ENCODE peak calls at places on chromosomes 12 and 14, in four cellular contexts. N is tibial nerve; D is CD8-positive, alpha-beta T cell; L is left lung. Y is an unnamed sample.
A peak's percentile ranks its signal among the peaks of the same experiment; 100 is the strongest.

GRCh38 chr14:105019861-105020814 is 745 bp downstream of the CDCA4 start:
- DNase-seq in N (no peak), D (peak; percentile 61), L (peak; percentile 53), Y (peak; percentile 57)

GRCh38 chr12:124964251-124964650 is 24.7 kb downstream of the DHX37 start:
- DNase-seq in N (no peak), D (no peak), L (no peak), Y (no peak)

GRCh38 chr14:45135181-45135580 is 549 bp upstream of the FANCM start:
- DNase-seq in N (no peak), D (no peak), L (no peak), Y (no peak)

GRCh38 chr14:51328089-51328941 is 88.3 kb downstream of the TMX1 start:
- DNase-seq in N (no peak), D (no peak), L (no peak), Y (peak; percentile 52)

GRCh38 chr14:99235578-99235977 is 36.4 kb downstream of the BCL11B start:
- DNase-seq in N (no peak), D (no peak), L (no peak), Y (no peak)

GRCh38 chr14:41925409-41925808 is 318.7 kb downstream of the LRFN5 start:
- DNase-seq in N (no peak), D (no peak), L (no peak), Y (no peak)

GRCh38 chr12:131454418-131455217 is 256.3 kb upstream of the SFSWAP start:
- DNase-seq in N (no peak), D (no peak), L (no peak), Y (no peak)

GRCh38 chr12:3145036-3145435 is 67.9 kb downstream of the TSPAN9 start:
- DNase-seq in N (no peak), D (no peak), L (no peak), Y (peak; percentile 42)

GRCh38 chr14:102824832-102825231 is 47.6 kb downstream of the TRAF3 start:
- DNase-seq in N (no peak), D (no peak), L (no peak), Y (peak; percentile 79)

DNA sequence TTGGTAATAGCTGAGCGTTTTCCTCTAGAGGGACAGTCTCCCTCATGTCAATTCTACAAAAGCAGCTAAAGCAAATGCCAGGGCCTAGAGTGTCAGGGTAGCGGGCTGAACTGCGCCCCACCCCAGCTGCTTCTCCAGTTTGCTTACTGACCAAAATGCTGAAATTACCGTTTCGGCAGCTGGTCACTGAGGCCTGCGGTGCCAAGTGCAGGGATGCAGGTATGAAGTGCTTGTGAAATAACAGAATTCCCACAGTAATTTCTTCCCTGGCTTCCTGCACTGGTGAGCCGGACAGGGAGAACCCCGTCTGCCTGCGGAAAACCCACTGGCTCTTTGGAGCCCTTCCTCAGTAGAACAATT is 19.1 kb downstream of the PSMC1 start:
- DNase-seq in N (no peak), D (no peak), L (no peak), Y (no peak)
- H3K27ac ChIP-seq in N (no peak overlapping the region), D (no peak overlapping the region), L (peak overlapping the region; percentile 51), Y (no peak overlapping the region)

GRCh38 chr12:104630230-104630670 is 173.5 kb downstream of the CHST11 start:
- DNase-seq in N (no peak), D (no peak), L (no peak), Y (no peak)

GRCh38 chr12:104626069-104626690 is 169.4 kb downstream of the CHST11 start:
- DNase-seq in N (no peak), D (no peak), L (no peak), Y (no peak)

GRCh38 chr12:104628338-104629135 is 171.8 kb downstream of the CHST11 start:
- DNase-seq in N (no peak), D (no peak), L (no peak), Y (peak; percentile 58)

GRCh38 chr12:104627975-104628322 is 171.2 kb downstream of the CHST11 start:
- DNase-seq in N (no peak), D (no peak), L (no peak), Y (no peak)

DNA sequence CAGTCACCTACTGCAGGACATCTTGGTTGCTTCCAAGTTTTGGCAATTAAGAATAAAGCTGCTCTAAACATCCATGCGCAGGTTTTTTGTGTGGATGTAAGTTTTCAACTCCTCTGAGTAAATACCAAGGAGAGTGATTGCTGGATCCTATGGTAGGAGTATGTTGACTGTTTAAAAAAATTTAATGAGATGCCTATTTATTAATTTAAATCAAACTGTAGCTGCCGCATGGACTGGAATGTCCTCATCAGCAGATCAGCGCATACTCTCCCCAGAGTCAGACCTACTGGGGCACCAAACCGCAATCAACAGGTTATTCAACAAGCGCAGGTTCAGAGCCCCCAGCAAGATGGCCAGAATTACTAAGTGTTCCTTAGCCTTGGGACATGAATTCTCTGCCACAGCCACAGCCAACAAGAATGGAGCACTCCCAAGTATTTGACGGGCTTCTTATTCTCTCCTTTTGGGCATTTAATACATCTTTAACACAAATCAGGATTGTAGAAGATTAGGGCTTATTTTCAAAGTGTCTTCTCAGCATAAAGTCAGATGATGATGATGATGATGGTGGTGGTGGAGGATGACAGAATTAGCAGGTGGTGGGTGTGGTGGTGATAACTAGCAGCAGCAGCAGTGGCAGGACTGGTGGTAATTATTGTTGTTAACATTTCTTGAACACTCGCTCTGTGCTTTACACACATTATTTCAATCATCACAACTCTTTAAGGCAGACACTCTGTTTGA is 170.7 kb downstream of the CHST11 start:
- DNase-seq in N (no peak), D (no peak), L (no peak), Y (no peak)
- H3K4me1 ChIP-seq in N (no peaks in the 10 kb centered on the region), D (no peaks in the 10 kb centered on the region), L (peaks cover 15% of the 10 kb centered on the region), Y (no peaks in the 10 kb centered on the region)

GRCh38 chr12:123364532-123365140 is at the start of gene SBNO1:
- DNase-seq in N (peak; percentile 85), D (peak; percentile 91), L (peak; percentile 92), Y (peak; percentile 96)

GRCh38 chr12:123369209-123369608 is 4.6 kb upstream of the SBNO1 start:
- DNase-seq in N (no peak), D (no peak), L (no peak), Y (peak; percentile 28)

GRCh38 chr12:123363743-123364531 is 710 bp downstream of the SBNO1 start:
- DNase-seq in N (no peak), D (peak; percentile 32), L (peak; percentile 47), Y (peak; percentile 80)

GRCh38 chr12:123365141-123365917 is 682 bp upstream of the SBNO1 start:
- DNase-seq in N (peak; percentile 94), D (peak; percentile 97), L (peak; percentile 99), Y (peak; percentile 99)

DNA sequence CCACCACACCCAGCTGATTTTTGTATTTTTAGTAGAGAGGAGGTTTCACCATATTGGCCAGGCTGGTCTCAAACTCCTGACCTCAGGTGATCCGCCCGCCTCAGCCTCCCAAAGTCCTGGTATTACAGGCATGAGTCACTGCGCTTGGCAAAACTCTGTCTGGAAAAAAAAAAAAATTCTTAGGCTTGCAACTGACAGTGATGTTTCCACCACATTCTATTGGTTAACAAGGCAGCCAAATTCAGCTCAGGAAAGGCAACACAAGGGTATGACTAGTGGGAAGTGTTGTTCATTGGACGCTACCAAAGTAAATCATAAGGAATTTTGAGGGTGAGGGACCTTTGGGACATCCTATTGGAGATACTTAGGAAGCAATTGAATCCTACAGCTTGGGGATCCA is 2.9 kb upstream of the SBNO1 start:
- DNase-seq in N (no peak), D (no peak), L (no peak), Y (no peak)
- H3K4me3 ChIP-seq in N (no peak overlapping the region), D (no peak overlapping the region), L (no peak overlapping the region), Y (no peak overlapping the region)

DNA sequence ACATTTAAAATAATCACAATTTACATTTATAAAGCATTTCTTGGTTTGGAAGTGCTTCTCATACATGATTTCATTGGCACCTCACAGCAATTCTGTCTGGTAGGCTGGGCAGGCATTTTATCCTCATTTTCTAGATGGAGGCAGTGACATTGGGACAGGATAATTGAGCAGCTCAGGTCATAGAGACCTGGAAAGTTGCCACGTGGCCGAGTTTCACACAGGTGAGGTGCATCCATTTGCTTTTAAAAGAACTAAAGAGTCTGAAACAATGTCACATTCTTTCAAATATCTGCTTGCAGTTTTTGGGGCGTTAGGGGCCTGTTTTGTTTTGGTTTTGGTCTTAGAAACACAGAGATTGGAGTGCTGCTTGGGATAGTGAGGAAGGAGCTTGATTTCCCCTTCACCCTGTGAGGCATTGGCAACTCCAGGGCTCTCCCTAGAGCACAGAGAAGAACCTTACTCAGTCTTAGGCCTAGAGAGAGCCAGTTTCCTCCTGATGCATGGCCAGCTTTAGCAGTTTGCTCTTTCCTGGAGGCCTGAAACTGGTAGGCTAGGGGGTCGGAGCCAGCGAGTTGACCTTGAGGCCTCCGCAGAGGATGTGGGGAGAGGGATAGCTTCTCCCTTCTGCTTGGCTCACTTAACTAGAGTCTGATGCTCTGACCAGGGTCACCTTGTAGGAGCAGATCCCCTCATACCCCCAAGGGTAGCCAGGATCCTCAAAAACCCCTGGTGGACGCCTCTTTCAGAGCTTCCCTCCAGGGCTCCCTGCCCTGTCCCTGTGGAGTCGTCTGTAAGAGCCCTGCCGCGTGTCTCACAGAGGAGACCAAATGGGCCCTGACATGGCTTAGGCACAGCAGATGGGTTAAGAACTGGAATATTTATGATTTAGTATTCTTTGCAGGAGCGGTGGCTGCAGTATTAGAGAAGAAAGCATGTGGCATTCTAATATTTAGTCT is 34.9 kb upstream of the JDP2 start:
- DNase-seq in N (no peak), D (no peak), L (no peak), Y (no peak)
- H3K27ac ChIP-seq in N (no peak overlapping the region), D (no peak overlapping the region), L (no peak overlapping the region), Y (no peak overlapping the region)

GRCh38 chr12:67391656-67392055 is 122.5 kb downstream of the CAND1 start:
- DNase-seq in N (no peak), D (no peak), L (no peak), Y (no peak)
- H3K4me1 ChIP-seq in N (no peaks in the 10 kb centered on the region), D (no peaks in the 10 kb centered on the region), L (no peaks in the 10 kb centered on the region), Y (no peaks in the 10 kb centered on the region)

GRCh38 chr12:48901278-48901677 is 24.0 kb downstream of the FKBP11 start:
- DNase-seq in N (no peak), D (no peak), L (no peak), Y (no peak)

GRCh38 chr12:48903363-48903981 is 21.8 kb downstream of the FKBP11 start:
- DNase-seq in N (no peak), D (no peak), L (peak; percentile 48), Y (no peak)

GRCh38 chr12:48899651-48900050 is 25.6 kb downstream of the FKBP11 start:
- DNase-seq in N (no peak), D (no peak), L (no peak), Y (no peak)

GRCh38 chr12:48907243-48907642 is 18.0 kb downstream of the FKBP11 start:
- DNase-seq in N (no peak), D (no peak), L (no peak), Y (no peak)

DNA sequence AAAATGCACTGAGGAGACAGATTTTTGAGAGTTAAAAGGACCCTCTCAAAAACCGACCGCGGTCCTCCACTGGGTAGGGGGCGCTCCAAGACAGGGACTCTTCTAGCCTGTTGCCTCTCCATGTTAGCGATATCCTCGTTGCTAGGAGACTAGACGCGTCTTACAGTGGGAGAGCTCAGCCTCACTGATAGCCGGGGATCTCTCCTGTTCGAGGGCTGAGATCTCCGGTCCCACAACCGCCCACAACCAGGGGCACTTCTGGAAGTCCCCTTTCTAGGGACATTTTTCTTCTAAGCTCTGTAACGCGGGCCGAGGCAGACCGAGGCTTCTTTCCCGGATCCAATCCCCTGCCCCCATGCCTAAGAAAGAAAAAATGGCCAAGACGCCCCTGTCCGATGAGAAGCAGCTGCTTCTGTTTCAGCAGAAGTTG is 21.3 kb downstream of the FKBP11 start:
- DNase-seq in N (peak; percentile 41), D (peak; percentile 88), L (peak; percentile 60), Y (peak; percentile 90)
- H3K4me3 ChIP-seq in N (peak overlapping the region; percentile 44), D (peak overlapping the region; percentile 27), L (peak overlapping the region; percentile 28), Y (no peak overlapping the region)

Y was measured in aorta.